ENCODE peak calls at places on chromosomes 5 and 9, in six cellular contexts. S is kidney epithelial cell, A is transverse colon, B is GM13977, M is body of pancreas, Z is endothelial cell. Y is an unnamed sample.

GRCh38 chr5:5804834-5805233 is 382.4 kb downstream of the ICE1 start:
- DNase-seq in M (no peak), B (no peak), Z (no peak), S (no peak), A (no peak), Y (no peak)

GRCh38 chr9:96232539-96233241 is 69.3 kb downstream of the HSD17B3 start:
- DNase-seq in Z (peak; percentile 31), B (peak; percentile 69), A (peak; percentile 35), S (no peak), M (peak; percentile 43), Y (peak; percentile 70)

GRCh38 chr5:91229031-91229623 is 154.0 kb downstream of the ARRDC3 start:
- DNase-seq in Z (no peak), A (no peak), M (no peak), B (no peak), S (no peak), Y (no peak)

GRCh38 chr5:168951341-168951740 is 349.6 kb downstream of the SLIT3 start:
- DNase-seq in A (no peak), S (no peak), Z (no peak), M (no peak), B (no peak), Y (no peak)

GRCh38 chr5:88544131-88544530 is 275.5 kb upstream of the TMEM161B start:
- DNase-seq in B (no peak), S (no peak), M (no peak), Z (no peak), A (no peak), Y (no peak)

GRCh38 chr5:109083937-109084336 is 325.8 kb downstream of the PJA2 start:
- DNase-seq in A (no peak), B (no peak), Z (no peak), S (no peak), M (no peak), Y (no peak)

GRCh38 chr5:135371738-135372232 is 27.2 kb downstream of the MACROH2A1 start:
- DNase-seq in A (no peak), M (no peak), Z (no peak), S (no peak), B (no peak), Y (no peak)

GRCh38 chr5:72647806-72648205 is 140.6 kb upstream of the ZNF366 start:
- DNase-seq in B (no peak), Z (no peak), M (no peak), A (no peak), S (no peak), Y (no peak)

GRCh38 chr5:122007445-122008010 is 45.8 kb downstream of the SRFBP1 start:
- DNase-seq in Z (no peak), B (no peak), A (no peak), S (no peak), M (no peak), Y (no peak)

GRCh38 chr9:88746029-88746743 is 211.2 kb downstream of the NXNL2 start:
- DNase-seq in B (no peak), Z (no peak), M (peak; percentile 17), A (peak; percentile 40), S (peak; percentile 74), Y (no peak)

GRCh38 chr9:9079473-9079872 is 1279.9 kb upstream of the DMAC1 start:
- DNase-seq in A (no peak), B (no peak), Z (no peak), S (no peak), M (no peak), Y (no peak)

GRCh38 chr9:33407061-33407460 is 4.7 kb upstream of the AQP7 start:
- DNase-seq in S (no peak), A (no peak), M (no peak), B (no peak), Z (no peak), Y (no peak)

GRCh38 chr9:129627556-129628492 is 1.9 kb downstream of the NTMT1 start:
- DNase-seq in S (no peak), A (no peak), B (no peak), Z (no peak), M (no peak), Y (no peak)

DNA sequence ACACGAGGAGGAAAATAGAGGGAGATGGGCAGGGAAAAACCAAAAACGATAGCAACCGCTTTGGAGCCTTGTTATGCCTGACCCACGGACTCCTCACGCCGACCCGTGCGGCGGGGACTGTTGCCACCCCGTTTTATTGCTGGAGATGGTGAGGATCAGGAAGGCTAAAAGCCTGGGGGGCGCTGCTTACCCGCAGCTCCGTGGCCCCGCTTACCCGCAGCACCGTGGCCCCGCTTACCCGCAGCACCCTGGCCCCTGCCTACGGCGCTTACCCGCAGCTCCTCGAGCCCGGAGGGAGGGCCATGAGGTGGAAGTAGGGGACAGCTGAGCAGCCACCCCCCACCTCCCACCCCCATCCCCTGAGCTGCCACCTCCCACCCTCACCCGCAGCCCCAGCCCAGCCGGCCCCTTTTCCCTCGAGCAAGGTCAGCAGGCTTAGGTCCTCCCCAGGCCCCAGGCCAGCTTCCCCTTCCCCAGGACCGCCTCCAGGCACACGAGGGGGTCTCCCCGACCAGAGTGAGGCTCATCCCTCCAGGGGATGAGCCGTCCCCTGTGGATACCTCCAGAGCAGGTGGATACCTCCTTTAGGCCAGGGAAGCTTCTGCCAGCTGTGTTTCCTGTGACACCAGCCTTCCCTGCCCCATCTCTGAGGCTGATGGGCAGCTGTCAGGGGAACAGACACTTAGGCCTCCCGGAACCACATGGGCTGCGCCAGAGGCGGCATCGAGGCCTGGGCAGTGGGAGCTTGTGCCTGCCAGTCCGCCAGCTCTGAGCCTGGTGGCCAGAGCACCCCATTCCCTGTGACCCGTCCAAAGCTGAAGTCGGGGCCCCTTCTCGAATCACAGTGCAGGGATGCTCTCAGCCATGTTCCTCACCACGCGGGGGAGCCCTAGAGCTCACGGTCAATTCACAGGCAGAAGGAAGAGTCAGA is 92.3 kb downstream of the LMX1B start:
- DNase-seq in M (peak; percentile 65), B (peak; percentile 82), A (peak; percentile 74), S (no peak), Z (peak; percentile 75), Y (peak; percentile 75)
- TF ChIP-seq CTCF in M (peak; percentile 61), B (peak; percentile 83), A (peak; percentile 64), S (peak; percentile 71), Z (peak; percentile 68), Y (peak; percentile 51)

GRCh38 chr5:165502893-165503696 is 1997.7 kb downstream of the MAT2B start:
- DNase-seq in B (no peak), Z (no peak), M (no peak), A (no peak), S (no peak), Y (no peak)

GRCh38 chr5:165495829-165496380 is 1990.5 kb downstream of the MAT2B start:
- DNase-seq in Z (no peak), B (no peak), A (no peak), S (no peak), M (no peak), Y (no peak)

GRCh38 chr5:165497707-165498106 is 1992.3 kb downstream of the MAT2B start:
- DNase-seq in M (peak; percentile 11), B (peak; percentile 8), A (no peak), Z (peak; percentile 14), S (no peak), Y (no peak)
- TF ChIP-seq CTCF in M (peak; percentile 27), B (peak; percentile 40), A (no peak), Z (peak; percentile 49), S (peak; percentile 30), Y (no peak)

GRCh38 chr5:102049517-102049916 is 246.6 kb downstream of the SLCO4C1 start:
- DNase-seq in M (no peak), Z (no peak), A (no peak), B (no peak), S (no peak), Y (no peak)
- TF ChIP-seq CTCF in M (no peak), Z (no peak), A (no peak), B (no peak), S (no peak), Y (no peak)

GRCh38 chr5:1521671-1522600 is 1.8 kb downstream of the LPCAT1 start:
- DNase-seq in S (no peak), B (no peak), M (peak; percentile 12), A (peak; percentile 7), Z (no peak), Y (no peak)
- TF ChIP-seq CTCF in S (no peak), B (no peak), M (no peak), A (no peak), Z (no peak), Y (no peak)

GRCh38 chr9:109652971-109653370 is 127.0 kb upstream of the PALM2AKAP2 start:
- DNase-seq in S (no peak), B (no peak), Z (no peak), A (no peak), M (no peak), Y (no peak)
- TF ChIP-seq CTCF in S (peak; percentile 45), B (no peak), Z (no peak), A (no peak), M (no peak), Y (no peak)

DNA sequence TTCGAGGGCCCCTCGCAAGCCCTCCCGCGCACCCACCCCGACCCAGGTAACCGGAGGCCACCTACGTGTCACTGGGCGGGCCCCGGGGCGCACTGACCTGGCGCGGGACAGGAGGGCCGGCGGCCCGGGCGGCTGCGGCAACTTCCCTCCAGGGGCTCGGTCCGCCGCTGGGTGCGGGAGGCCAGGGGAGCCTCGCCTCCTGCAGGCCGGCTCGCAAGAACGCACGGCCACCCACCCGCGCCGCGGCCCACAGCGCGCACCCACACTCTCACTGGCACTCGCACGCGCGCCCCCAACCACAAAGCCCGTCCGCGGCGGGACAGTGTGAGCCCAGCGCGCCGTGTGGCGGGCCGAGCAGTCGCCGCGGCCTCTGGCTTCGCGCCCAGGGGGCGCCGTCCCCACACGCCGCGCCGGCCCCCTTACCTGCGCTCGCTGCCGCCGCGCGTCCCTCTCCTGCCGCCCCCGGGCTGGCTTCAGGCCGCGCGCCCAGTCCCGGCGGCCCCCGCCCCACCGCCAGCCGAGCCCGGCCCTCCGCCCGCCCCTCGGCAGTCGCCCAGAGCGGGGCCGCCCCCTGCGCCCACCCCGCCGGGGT is 430 bp downstream of the LPAR1 start:
- DNase-seq in Z (peak; percentile 68), M (peak; percentile 45), S (no peak), B (peak; percentile 70), A (peak; percentile 42), Y (peak; percentile 69)
- TF ChIP-seq CTCF in Z (peak; percentile 48), M (no peak), S (no peak), B (peak; percentile 46), A (no peak), Y (peak; percentile 36)

GRCh38 chr5:76337949-76338589 is 65.0 kb upstream of the IQGAP2 start:
- DNase-seq in B (peak; percentile 63), M (peak; percentile 82), A (peak; percentile 49), Z (peak; percentile 69), S (peak; percentile 53), Y (peak; percentile 75)
- TF ChIP-seq CTCF in B (peak; percentile 57), M (peak; percentile 56), A (peak; percentile 50), Z (peak; percentile 61), S (peak; percentile 63), Y (peak; percentile 39)

GRCh38 chr9:137267933-137268355 is 9.6 kb upstream of the TOR4A start:
- DNase-seq in M (no peak), S (no peak), B (no peak), Z (no peak), A (no peak), Y (peak; percentile 68)

GRCh38 chr9:137266589-137267453 is 10.7 kb upstream of the TOR4A start:
- DNase-seq in S (no peak), B (no peak), M (no peak), Z (no peak), A (no peak), Y (no peak)

GRCh38 chr9:137264067-137264466 is 8.9 kb downstream of the NELFB start:
- DNase-seq in S (no peak), M (no peak), Z (no peak), B (no peak), A (no peak), Y (no peak)

GRCh38 chr9:137265496-137266161 is 10.5 kb downstream of the NELFB start:
- DNase-seq in M (no peak), B (no peak), A (no peak), Z (no peak), S (no peak), Y (no peak)

GRCh38 chr9:137266162-137266527 is 11.0 kb downstream of the NELFB start:
- DNase-seq in S (no peak), A (no peak), B (no peak), Z (no peak), M (no peak), Y (no peak)
- TF ChIP-seq CTCF in S (no peak), A (no peak), B (no peak), Z (no peak), M (no peak), Y (no peak)

Y was measured in GM20000.